ENCODE peak calls at places on chromosomes 4 and X, in six cellular contexts. J, R, U, H, C and E are unnamed samples.

GRCh38 chrX:44872817-44873414 is at the start of gene KDM6A:
- DNase-seq in J (peak; percentile 95), R (peak; percentile 97), U (peak; percentile 97), H (peak; percentile 87), C (peak; percentile 97), E (peak; percentile 96)

GRCh38 chr4:148044889-148045352 is 313.0 kb downstream of the ARHGAP10 start:
- DNase-seq in J (no peak), R (no peak), U (peak; percentile 6), H (no peak), C (no peak), E (no peak)

GRCh38 chrX:102712216-102712966 is at the start of gene GPRASP2:
- DNase-seq in J (no peak), R (no peak), U (peak; percentile 11), H (no peak), C (peak; percentile 58), E (peak; percentile 34)

GRCh38 chrX:10486373-10486772 is 134.0 kb downstream of the MID1 start:
- DNase-seq in J (peak; percentile 47), R (no peak), U (no peak), H (peak; percentile 76), C (no peak), E (no peak)

GRCh38 chrX:42117318-42117717 is 194.0 kb upstream of the CASK start:
- DNase-seq in J (no peak), R (no peak), U (no peak), H (no peak), C (no peak), E (no peak)

GRCh38 chr4:38728651-38729141 is 54.1 kb downstream of the TLR10 start:
- DNase-seq in J (no peak), R (no peak), U (no peak), H (no peak), C (peak; percentile 84), E (no peak)

GRCh38 chr4:65482410-65482809 is 187.9 kb downstream of the EPHA5 start:
- DNase-seq in J (no peak), R (no peak), U (no peak), H (peak; percentile 69), C (no peak), E (no peak)

GRCh38 chr4:75630932-75631320 is 598 bp upstream of the CDKL2 start:
- DNase-seq in J (no peak), R (no peak), U (no peak), H (no peak), C (no peak), E (no peak)

GRCh38 chr4:55854132-55854531 is 684 bp downstream of the EXOC1 start:
- DNase-seq in J (no peak), R (no peak), U (no peak), H (no peak), C (no peak), E (no peak)

GRCh38 chrX:47815901-47816845 is 20.5 kb upstream of the ZNF81 start:
- DNase-seq in J (peak; percentile 33), R (no peak), U (no peak), H (peak; percentile 52), C (peak; percentile 32), E (no peak)

GRCh38 chr4:101171747-101172146 is 175.6 kb downstream of the PPP3CA start:
- DNase-seq in J (peak; percentile 45), R (no peak), U (no peak), H (peak; percentile 73), C (no peak), E (no peak)

GRCh38 chr4:38292529-38292928 is 332.3 kb downstream of the PTTG2 start:
- DNase-seq in J (no peak), R (no peak), U (no peak), H (no peak), C (no peak), E (no peak)

GRCh38 chr4:176769519-176769918 is 23.2 kb downstream of the VEGFC start:
- DNase-seq in J (peak; percentile 98), R (no peak), U (no peak), H (peak; percentile 93), C (no peak), E (no peak)

GRCh38 chr4:21625447-21625846 is 323.1 kb downstream of the KCNIP4 start:
- DNase-seq in J (no peak), R (no peak), U (no peak), H (no peak), C (no peak), E (no peak)

GRCh38 chrX:67780694-67781109 is 236.9 kb downstream of the AR start:
- DNase-seq in J (peak; percentile 93), R (no peak), U (peak; percentile 7), H (peak; percentile 78), C (peak; percentile 18), E (no peak)

GRCh38 chr4:55793479-55793878 is 26.1 kb upstream of the EXOC1L start:
- DNase-seq in J (no peak), R (no peak), U (no peak), H (no peak), C (no peak), E (no peak)

GRCh38 chrX:49276671-49277519 is 7.3 kb downstream of the PPP1R3F start:
- DNase-seq in J (no peak), R (no peak), U (no peak), H (no peak), C (no peak), E (no peak)

GRCh38 chr4:89468632-89469031 is 161.0 kb upstream of the GPRIN3 start:
- DNase-seq in J (peak; percentile 9), R (no peak), U (no peak), H (no peak), C (no peak), E (no peak)

GRCh38 chr4:32789026-32789608 is 2068.9 kb downstream of the PCDH7 start:
- DNase-seq in J (peak; percentile 62), R (no peak), U (no peak), H (peak; percentile 96), C (no peak), E (no peak)

GRCh38 chr4:86496094-86497060 is 97.7 kb upstream of the PTPN13 start:
- DNase-seq in J (peak; percentile 73), R (peak; percentile 38), U (peak; percentile 51), H (peak; percentile 69), C (no peak), E (peak; percentile 40)

GRCh38 chr4:1758306-1759121 is 34.6 kb upstream of the FGFR3 start:
- DNase-seq in J (no peak), R (no peak), U (no peak), H (peak; percentile 41), C (no peak), E (no peak)
- H3K4me1 ChIP-seq in J (no peaks in the 10 kb centered on the region), R (no peaks in the 10 kb centered on the region), U (peaks cover 8% of the 10 kb centered on the region), H (peaks cover 12% of the 10 kb centered on the region), C (peaks cover 7% of the 10 kb centered on the region), E (peaks cover 6% of the 10 kb centered on the region)

GRCh38 chrX:148542481-148543255 is 42.3 kb downstream of the AFF2 start:
- DNase-seq in J (no peak), R (no peak), U (no peak), H (no peak), C (no peak), E (no peak)

GRCh38 chrX:148541461-148541983 is 41.1 kb downstream of the AFF2 start:
- DNase-seq in J (no peak), R (no peak), U (no peak), H (no peak), C (no peak), E (no peak)

GRCh38 chrX:148538582-148538981 is 38.2 kb downstream of the AFF2 start:
- DNase-seq in J (no peak), R (no peak), U (no peak), H (no peak), C (no peak), E (no peak)

GRCh38 chrX:148537556-148538182 is 37.3 kb downstream of the AFF2 start:
- DNase-seq in J (no peak), R (no peak), U (peak; percentile 5), H (no peak), C (no peak), E (no peak)

GRCh38 chrX:148540114-148540513 is 39.7 kb downstream of the AFF2 start:
- DNase-seq in J (no peak), R (no peak), U (peak; percentile 30), H (no peak), C (no peak), E (no peak)
- H3K4me1 ChIP-seq in J (no peaks in the 10 kb centered on the region), R (no peaks in the 10 kb centered on the region), U (peaks cover 3% of the 10 kb centered on the region), H (no peaks in the 10 kb centered on the region), C (no peaks in the 10 kb centered on the region), E (no peaks in the 10 kb centered on the region)

GRCh38 chr4:142347241-142347640 is 498.9 kb downstream of the INPP4B start:
- DNase-seq in J (peak; percentile 49), R (no peak), U (no peak), H (peak; percentile 51), C (no peak), E (no peak)
- H3K4me1 ChIP-seq in J (no peaks in the 10 kb centered on the region), R (peaks cover 75% of the 10 kb centered on the region), U (no peaks in the 10 kb centered on the region), H (peaks cover 23% of the 10 kb centered on the region), C (peaks cover 15% of the 10 kb centered on the region), E (peaks cover 3% of the 10 kb centered on the region)

GRCh38 chrX:71625471-71625870 is 7.2 kb upstream of the CXCR3 start:
- DNase-seq in J (no peak), R (no peak), U (no peak), H (no peak), C (no peak), E (no peak)

GRCh38 chrX:71623714-71624113 is 5.4 kb upstream of the CXCR3 start:
- DNase-seq in J (no peak), R (peak; percentile 60), U (peak; percentile 18), H (no peak), C (peak; percentile 43), E (no peak)

GRCh38 chrX:71621644-71622346 is 3.5 kb upstream of the CXCR3 start:
- DNase-seq in J (peak; percentile 35), R (no peak), U (no peak), H (no peak), C (peak; percentile 43), E (no peak)

GRCh38 chrX:71622347-71623104 is 4.2 kb upstream of the CXCR3 start:
- DNase-seq in J (peak; percentile 66), R (peak; percentile 90), U (peak; percentile 34), H (peak; percentile 58), C (peak; percentile 84), E (peak; percentile 40)

GRCh38 chrX:71623105-71623450 is 4.8 kb upstream of the CXCR3 start:
- DNase-seq in J (no peak), R (no peak), U (no peak), H (no peak), C (no peak), E (no peak)
- H3K4me1 ChIP-seq in J (peaks cover 3% of the 10 kb centered on the region), R (peaks cover 61% of the 10 kb centered on the region), U (peaks cover 2% of the 10 kb centered on the region), H (peaks cover 9% of the 10 kb centered on the region), C (peaks cover 33% of the 10 kb centered on the region), E (no peaks in the 10 kb centered on the region)

DNA sequence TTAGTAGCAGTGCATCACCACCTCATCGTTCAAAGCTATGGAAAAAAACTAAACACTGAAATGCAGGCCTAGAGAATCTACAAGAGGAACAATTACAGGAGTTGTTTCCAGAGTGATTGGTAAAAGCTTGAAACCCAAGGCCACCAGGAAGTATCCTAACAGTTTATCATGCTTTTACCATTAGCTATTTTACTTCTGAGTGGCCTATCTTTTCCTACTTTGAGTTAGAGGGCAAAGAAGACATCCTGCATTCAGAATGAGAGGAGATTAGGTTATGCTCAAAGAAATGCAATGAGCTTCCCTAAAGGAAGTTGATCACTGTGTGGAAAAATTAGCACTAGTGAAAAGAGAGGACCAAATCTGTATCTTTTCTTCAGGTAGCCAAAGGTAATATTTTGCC is 69.8 kb upstream of the PRSS48 start:
- DNase-seq in J (no peak), R (no peak), U (no peak), H (no peak), C (no peak), E (no peak)
- H3K4me1 ChIP-seq in J (no peaks in the 10 kb centered on the region), R (no peaks in the 10 kb centered on the region), U (no peaks in the 10 kb centered on the region), H (no peaks in the 10 kb centered on the region), C (no peaks in the 10 kb centered on the region), E (peaks cover 5% of the 10 kb centered on the region)